ENCODE peak calls at places on chromosomes 13 and 19, in seven cellular contexts. U, R, Q, V, P, B and I are unnamed samples.

GRCh38 chr13:89239361-89240127 is 1568.4 kb downstream of the SLITRK5 start:
- DNase-seq in U (no peak), R (no peak), Q (no peak), V (no peak), P (no peak), B (no peak), I (no peak)

GRCh38 chr13:33265133-33265532 is 20.4 kb downstream of the STARD13 start:
- DNase-seq in U (no peak), R (no peak), Q (no peak), V (no peak), P (no peak), B (no peak), I (no peak)

GRCh38 chr19:31338069-31338767 is 11.0 kb downstream of the TSHZ3 start:
- DNase-seq in U (no peak), R (no peak), Q (no peak), V (peak), P (peak), B (peak), I (no peak)

GRCh38 chr19:43725468-43725867 is 9.6 kb downstream of the IRGC start:
- DNase-seq in U (no peak), R (no peak), Q (no peak), V (no peak), P (no peak), B (no peak), I (peak)

GRCh38 chr19:14517840-14518505 is at the start of gene DNAJB1:
- DNase-seq in U (peak), R (no peak), Q (peak), V (peak), P (peak), B (peak), I (peak)

GRCh38 chr19:4583961-4584669 is 24.6 kb upstream of the SEMA6B start:
- DNase-seq in U (no peak), R (no peak), Q (peak), V (no peak), P (no peak), B (peak), I (peak)

GRCh38 chr13:94327318-94327717 is 152.2 kb downstream of the DCT start:
- DNase-seq in U (no peak), R (no peak), Q (no peak), V (no peak), P (no peak), B (no peak), I (peak)

GRCh38 chr19:48095637-48096175 is 14.9 kb downstream of the PLA2G4C start:
- DNase-seq in U (no peak), R (no peak), Q (no peak), V (no peak), P (no peak), B (peak), I (no peak)

GRCh38 chr13:97231118-97231831 is 9.1 kb downstream of the MBNL2 start:
- DNase-seq in U (no peak), R (no peak), Q (no peak), V (no peak), P (no peak), B (no peak), I (no peak)

GRCh38 chr19:1112254-1113208 is 8.7 kb downstream of the GPX4 start:
- DNase-seq in U (peak), R (no peak), Q (peak), V (peak), P (peak), B (no peak), I (no peak)

GRCh38 chr13:113990321-113990837 is 16.5 kb upstream of the C13orf46 start:
- DNase-seq in U (peak), R (no peak), Q (peak), V (no peak), P (peak), B (no peak), I (no peak)

GRCh38 chr19:34263745-34264237 is 9.4 kb downstream of the GARRE1 start:
- DNase-seq in U (no peak), R (no peak), Q (no peak), V (no peak), P (peak), B (no peak), I (no peak)
- TF ChIP-seq CTCF in U (no peak), R (no peak), Q (no peak), V (no peak), P (no peak), B (no peak), I (no peak)

DNA sequence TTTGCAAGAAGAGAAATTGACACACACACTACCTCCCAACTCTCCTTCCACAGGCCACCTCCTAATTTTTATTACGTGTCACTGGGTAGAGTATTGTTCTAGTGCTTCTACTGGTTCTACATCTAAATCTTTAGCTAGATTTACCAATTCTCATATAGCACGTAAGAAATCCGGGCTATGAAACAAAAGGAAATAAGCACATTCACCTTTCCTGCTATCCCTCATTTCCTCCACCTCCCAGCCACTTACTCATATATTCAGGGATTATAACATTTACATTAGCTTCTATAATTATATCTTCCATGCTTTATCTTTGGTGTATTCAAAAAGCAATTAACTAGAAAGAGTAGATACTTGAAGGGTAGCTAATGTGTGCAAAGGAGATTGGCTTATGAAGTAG is 39.7 kb downstream of the USP12 start:
- DNase-seq in U (no peak), R (no peak), Q (no peak), V (no peak), P (no peak), B (no peak), I (no peak)
- H3K4me3 ChIP-seq in U (no peak), R (no peak), Q (no peak), V (no peak), P (no peak), B (no peak), I (peak)

GRCh38 chr13:80921556-80921955 is 580.6 kb upstream of the SPRY2 start:
- DNase-seq in U (no peak), R (no peak), Q (no peak), V (no peak), P (no peak), B (peak), I (no peak)

GRCh38 chr13:80921971-80922370 is 581.0 kb upstream of the SPRY2 start:
- DNase-seq in U (no peak), R (no peak), Q (no peak), V (no peak), P (no peak), B (peak), I (no peak)

GRCh38 chr13:80924596-80924995 is 583.7 kb upstream of the SPRY2 start:
- DNase-seq in U (no peak), R (no peak), Q (no peak), V (no peak), P (no peak), B (peak), I (no peak)

GRCh38 chr13:80928241-80928640 is 587.3 kb upstream of the SPRY2 start:
- DNase-seq in U (no peak), R (no peak), Q (no peak), V (no peak), P (no peak), B (no peak), I (no peak)

DNA sequence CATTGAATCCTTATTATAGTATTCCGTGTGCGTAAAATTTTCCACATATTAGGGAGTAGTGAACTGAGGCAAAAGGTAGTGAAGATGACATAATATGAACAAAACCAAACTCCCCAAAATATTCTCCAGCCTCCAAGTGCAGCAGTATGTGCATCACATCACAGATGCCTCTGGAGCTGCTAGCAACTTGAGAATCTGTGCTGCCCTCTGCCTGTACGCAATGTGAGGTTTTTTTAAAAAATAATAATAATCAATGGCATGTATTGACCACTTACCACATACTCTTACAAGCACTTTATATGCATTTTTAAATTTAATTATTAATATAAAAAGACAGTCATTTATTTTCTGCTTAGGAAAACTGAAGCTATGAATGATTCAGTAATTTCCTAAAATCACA is 583.0 kb upstream of the SPRY2 start:
- DNase-seq in U (no peak), R (no peak), Q (no peak), V (peak), P (no peak), B (peak), I (no peak)
- TF ChIP-seq CTCF in U (no peak), R (no peak), Q (no peak), V (peak), P (no peak), B (no peak), I (no peak)

DNA sequence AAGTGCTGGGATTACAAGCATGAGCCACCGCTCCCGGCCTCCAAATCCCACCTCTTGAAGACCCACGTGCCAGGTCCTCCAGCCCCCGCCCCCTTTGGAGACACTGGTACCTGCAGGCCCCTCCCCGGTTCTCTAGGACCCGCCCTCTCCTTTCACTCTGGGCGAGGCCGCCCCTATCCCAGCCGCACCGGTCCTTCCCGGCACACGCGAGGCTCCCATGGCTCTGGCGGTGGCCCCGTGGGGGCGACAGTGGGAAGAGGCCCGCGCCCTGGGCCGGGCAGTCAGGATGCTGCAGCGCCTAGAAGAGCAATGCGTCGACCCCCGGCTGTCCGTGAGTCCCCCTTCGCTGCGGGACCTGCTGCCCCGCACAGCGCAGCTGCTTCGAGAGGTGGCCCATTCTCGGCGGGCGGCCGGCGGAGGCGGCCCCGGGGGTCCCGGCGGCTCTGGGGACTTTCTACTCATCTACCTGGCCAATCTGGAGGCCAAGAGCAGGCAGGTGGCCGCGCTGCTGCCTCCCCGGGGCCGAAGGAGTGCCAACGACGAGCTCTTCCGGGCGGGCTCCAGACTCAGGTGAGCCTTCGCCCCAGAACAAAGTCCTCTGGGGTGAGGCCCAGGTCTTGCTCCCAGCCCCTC is at the start of gene CBLC:
- DNase-seq in U (peak), R (no peak), Q (no peak), V (peak), P (peak), B (no peak), I (no peak)
- H3K4me3 ChIP-seq in U (peak), R (no peak), Q (no peak), V (no peak), P (peak), B (no peak), I (no peak)

DNA sequence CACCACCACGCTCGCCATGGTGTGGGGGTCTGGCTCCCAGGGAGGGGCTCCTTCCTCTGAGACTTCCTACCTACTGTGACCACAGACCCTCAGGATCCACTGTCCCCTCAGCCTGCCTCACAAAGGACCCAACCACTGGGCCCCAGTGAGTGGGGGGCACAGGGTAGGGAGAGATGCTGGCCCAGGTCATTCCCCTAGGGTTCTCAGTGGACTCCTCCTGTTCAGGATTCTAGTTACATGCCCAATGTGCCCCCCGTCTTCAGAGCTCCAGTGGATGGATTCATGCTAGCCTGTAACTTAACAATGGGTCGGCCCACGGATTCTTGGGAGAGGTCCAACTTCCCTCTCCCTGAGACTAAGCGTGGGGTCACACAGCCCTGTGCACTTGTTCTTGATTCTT is at the start of gene TSKS:
- DNase-seq in U (no peak), R (no peak), Q (no peak), V (no peak), P (no peak), B (no peak), I (no peak)
- TF ChIP-seq CTCF in U (no peak), R (no peak), Q (no peak), V (no peak), P (no peak), B (no peak), I (no peak)

GRCh38 chr13:26420282-26420960 is 137.1 kb upstream of the WASF3 start:
- DNase-seq in U (no peak), R (no peak), Q (no peak), V (no peak), P (no peak), B (no peak), I (no peak)

GRCh38 chr13:26424181-26424580 is 133.3 kb upstream of the WASF3 start:
- DNase-seq in U (no peak), R (no peak), Q (no peak), V (no peak), P (no peak), B (no peak), I (no peak)

GRCh38 chr13:26425439-26426358 is 131.8 kb upstream of the WASF3 start:
- DNase-seq in U (peak), R (no peak), Q (no peak), V (no peak), P (peak), B (peak), I (no peak)

GRCh38 chr13:26422036-26422435 is 135.4 kb upstream of the WASF3 start:
- DNase-seq in U (no peak), R (no peak), Q (no peak), V (no peak), P (no peak), B (no peak), I (no peak)

DNA sequence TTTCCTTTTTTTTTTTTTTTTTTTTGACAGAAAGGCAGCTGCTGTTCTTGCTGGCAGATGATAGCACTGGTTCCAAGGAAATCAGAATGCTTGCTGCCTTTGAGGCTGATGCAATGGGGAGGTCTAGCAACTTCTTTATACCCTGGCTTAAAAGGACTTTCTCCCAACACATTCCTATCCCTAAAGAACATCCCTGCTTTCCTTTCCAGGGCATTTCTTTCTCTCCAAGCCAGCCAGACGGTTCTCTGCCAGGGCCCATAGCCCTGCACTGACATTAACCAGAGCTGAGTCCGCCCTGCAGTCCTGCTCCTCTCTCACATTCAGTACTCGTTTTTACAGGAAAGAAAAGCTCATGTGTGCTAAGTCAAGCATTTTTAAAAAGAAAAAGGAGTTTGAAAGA is 133.8 kb upstream of the WASF3 start:
- DNase-seq in U (no peak), R (no peak), Q (no peak), V (peak), P (no peak), B (no peak), I (no peak)
- H3K4me3 ChIP-seq in U (no peak), R (no peak), Q (no peak), V (no peak), P (no peak), B (no peak), I (no peak)

GRCh38 chr19:37977391-37977790 is 70.4 kb downstream of the SIPA1L3 start:
- DNase-seq in U (no peak), R (no peak), Q (peak), V (no peak), P (no peak), B (no peak), I (no peak)

GRCh38 chr19:37972803-37973202 is 65.8 kb downstream of the SIPA1L3 start:
- DNase-seq in U (no peak), R (no peak), Q (no peak), V (no peak), P (no peak), B (no peak), I (no peak)

GRCh38 chr19:37975596-37976515 is 68.8 kb downstream of the SIPA1L3 start:
- DNase-seq in U (no peak), R (no peak), Q (no peak), V (no peak), P (no peak), B (no peak), I (peak)

GRCh38 chr19:37973666-37974065 is 66.7 kb downstream of the SIPA1L3 start:
- DNase-seq in U (no peak), R (no peak), Q (peak), V (no peak), P (no peak), B (no peak), I (peak)

GRCh38 chr19:37975071-37975470 is 68.1 kb downstream of the SIPA1L3 start:
- DNase-seq in U (no peak), R (no peak), Q (peak), V (no peak), P (peak), B (no peak), I (peak)
- TF ChIP-seq CTCF in U (no peak), R (no peak), Q (no peak), V (no peak), P (no peak), B (no peak), I (peak)